ENCODE peak calls at places on chromosomes 16 and 17, in six cellular contexts. W is anterior cingulate cortex; Q is stimulated activated CD4-positive, alpha-beta T cell treated with anti-CD3 and anti-CD28 coated beads, Interleukin-2, amount 100 ng/mL, for 48 hours; P is CD4-positive, CD25-positive, alpha-beta regulatory T cell; M is mucosa of descending colon; C is midbrain. H is an unnamed sample.

GRCh38 chr17:1612400-1612799 is 16.2 kb downstream of the SLC43A2 start:
- DNase-seq in W (no peak), P (no peak), Q (no peak), C (no peak), M (no peak), H (no peak)

GRCh38 chr16:80507538-80507937 is 33.3 kb upstream of the DYNLRB2 start:
- DNase-seq in Q (no peak), P (no peak), C (no peak), M (no peak), W (no peak), H (no peak)

GRCh38 chr17:35865412-35866355 is 3.0 kb downstream of the HEATR9 start:
- DNase-seq in W (no peak), Q (no peak), P (no peak), M (no peak), C (no peak), H (no peak)

GRCh38 chr16:19463468-19464315 is 46.0 kb downstream of the TMC5 start:
- DNase-seq in W (no peak), P (no peak), C (no peak), M (peak), Q (no peak), H (no peak)

GRCh38 chr16:69917739-69918138 is 33.4 kb upstream of the CLEC18A start:
- DNase-seq in Q (no peak), W (no peak), P (no peak), M (no peak), C (no peak), H (peak)

GRCh38 chr17:48150602-48151001 is 43.0 kb downstream of the SNX11 start:
- DNase-seq in C (no peak), P (no peak), M (no peak), W (no peak), Q (no peak), H (no peak)

GRCh38 chr17:80843741-80844156 is 147.9 kb upstream of the CHMP6 start:
- DNase-seq in W (no peak), M (no peak), Q (no peak), P (no peak), C (no peak), H (peak)

GRCh38 chr16:11535494-11535893 is 51.2 kb downstream of the LITAF start:
- DNase-seq in C (no peak), M (peak), Q (no peak), P (no peak), W (no peak), H (no peak)

GRCh38 chr17:8189041-8189710 is 804 bp downstream of the BORCS6 start:
- DNase-seq in M (peak), C (no peak), P (peak), W (no peak), Q (no peak), H (no peak)

GRCh38 chr17:7343250-7343649 is 6.9 kb downstream of the ACAP1 start:
- DNase-seq in C (no peak), Q (no peak), P (no peak), M (no peak), W (no peak), H (no peak)

GRCh38 chr17:28925912-28926365 is 23.1 kb upstream of the DHRS13 start:
- DNase-seq in Q (no peak), P (peak), W (no peak), M (no peak), C (no peak), H (no peak)

GRCh38 chr17:71878998-71879397 is 241.8 kb upstream of the SOX9 start:
- DNase-seq in P (no peak), W (no peak), M (no peak), Q (no peak), C (no peak), H (no peak)

GRCh38 chr17:28727727-28728363 is 743 bp upstream of the NEK8 start:
- DNase-seq in Q (peak), M (peak), P (peak), C (peak), W (no peak), H (peak)

GRCh38 chr17:17812211-17813054 is 24.4 kb downstream of the SREBF1 start:
- DNase-seq in W (no peak), M (peak), C (peak), Q (peak), P (peak), H (peak)

GRCh38 chr17:16953347-16953746 is 18.6 kb downstream of the TNFRSF13B start:
- DNase-seq in Q (no peak), P (no peak), M (no peak), C (no peak), W (no peak), H (no peak)

GRCh38 chr17:69404398-69404797 is 10.1 kb upstream of the MAP2K6 start:
- DNase-seq in W (no peak), Q (no peak), M (no peak), C (no peak), P (no peak), H (no peak)

GRCh38 chr16:30942421-30942796 is 6.5 kb upstream of the ORAI3 start:
- DNase-seq in W (no peak), Q (no peak), P (no peak), M (no peak), C (no peak), H (no peak)

GRCh38 chr17:31778538-31778937 is 80.5 kb downstream of the COPRS start:
- DNase-seq in M (no peak), C (no peak), W (no peak), P (no peak), Q (no peak), H (no peak)

GRCh38 chr16:55499951-55500350 is 8.9 kb upstream of the LPCAT2 start:
- DNase-seq in Q (peak), P (peak), W (no peak), C (peak), M (no peak), H (no peak)

GRCh38 chr17:74943808-74944522 is 8.3 kb downstream of the OTOP3 start:
- DNase-seq in Q (no peak), P (no peak), W (no peak), C (no peak), M (peak), H (no peak)

GRCh38 chr17:62696726-62697490 is 69.4 kb downstream of the MRC2 start:
- DNase-seq in W (no peak), C (peak), M (no peak), Q (no peak), P (no peak), H (peak)

H was measured in G401.